ENCODE peak calls at places on chromosome 9, in six cellular contexts. E is amygdala, X is AG10803, W is AG04449, N is neural progenitor cell, Z is Right ventricle myocardium superior. M is an unnamed sample.
A peak's percentile ranks its signal among the peaks of the same experiment; 100 is the strongest.

GRCh38 chr9:127279717-127280285 is 15.2 kb downstream of the GARNL3 start:
- DNase-seq in E (no peak), X (no peak), W (no peak), N (no peak), Z (no peak), M (no peak)

GRCh38 chr9:37508135-37508833 is 22.5 kb downstream of the POLR1E start:
- DNase-seq in E (no peak), X (peak; percentile 11), W (no peak), N (no peak), Z (no peak), M (no peak)

GRCh38 chr9:113913426-113914195 is 37.5 kb downstream of the ZNF618 start:
- DNase-seq in E (no peak), X (peak; percentile 66), W (no peak), N (no peak), Z (no peak), M (no peak)

GRCh38 chr9:100100268-100100667 is 1.2 kb downstream of the INVS start:
- DNase-seq in E (no peak), X (no peak), W (no peak), N (no peak), Z (no peak), M (no peak)

GRCh38 chr9:22469928-22470544 is 23.4 kb downstream of the DMRTA1 start:
- DNase-seq in E (no peak), X (peak; percentile 33), W (no peak), N (peak; percentile 75), Z (no peak), M (peak; percentile 53)

GRCh38 chr9:15735083-15735974 is 182.5 kb downstream of the CCDC171 start:
- DNase-seq in E (no peak), X (peak; percentile 93), W (peak; percentile 83), N (no peak), Z (no peak), M (no peak)

GRCh38 chr9:101421653-101422065 is 13.9 kb downstream of the ALDOB start:
- DNase-seq in E (no peak), X (no peak), W (no peak), N (no peak), Z (no peak), M (no peak)

GRCh38 chr9:19967567-19968459 is 179.0 kb upstream of the SLC24A2 start:
- DNase-seq in E (no peak), X (no peak), W (no peak), N (peak; percentile 51), Z (no peak), M (no peak)

GRCh38 chr9:79581794-79582193 is 10.0 kb downstream of the TLE4 start:
- DNase-seq in E (no peak), X (peak; percentile 90), W (peak; percentile 72), N (peak; percentile 32), Z (no peak), M (no peak)

GRCh38 chr9:109733690-109734089 is 46.3 kb upstream of the PALM2AKAP2 start:
- DNase-seq in E (no peak), X (peak; percentile 74), W (no peak), N (no peak), Z (no peak), M (no peak)

GRCh38 chr9:128422783-128423150 is 2.1 kb downstream of the CERCAM start:
- DNase-seq in E (no peak), X (no peak), W (no peak), N (no peak), Z (no peak), M (no peak)

GRCh38 chr9:127918201-127919107 is 1.6 kb upstream of the ST6GALNAC4 start:
- DNase-seq in E (no peak), X (peak; percentile 55), W (no peak), N (peak; percentile 53), Z (peak; percentile 72), M (no peak)

GRCh38 chr9:116156621-116157314 is 3.2 kb downstream of the PAPPA start:
- DNase-seq in E (no peak), X (peak; percentile 91), W (no peak), N (peak; percentile 67), Z (peak; percentile 82), M (peak; percentile 75)

GRCh38 chr9:81626511-81626910 is 62.8 kb downstream of the TLE1 start:
- DNase-seq in E (no peak), X (peak; percentile 9), W (no peak), N (no peak), Z (no peak), M (no peak)

GRCh38 chr9:27787941-27788340 is 214.7 kb upstream of the C9orf72 start:
- DNase-seq in E (no peak), X (no peak), W (no peak), N (no peak), Z (no peak), M (no peak)

GRCh38 chr9:22102347-22103053 is 93.4 kb upstream of the CDKN2B start:
- DNase-seq in E (no peak), X (no peak), W (no peak), N (no peak), Z (no peak), M (no peak)

GRCh38 chr9:27276182-27277030 is 20.5 kb downstream of the EQTN start:
- DNase-seq in E (no peak), X (peak; percentile 56), W (no peak), N (peak; percentile 73), Z (no peak), M (peak; percentile 72)

GRCh38 chr9:108664309-108665255 is 191.2 kb downstream of the ACTL7B start:
- DNase-seq in E (no peak), X (no peak), W (no peak), N (peak; percentile 9), Z (no peak), M (peak; percentile 32)

GRCh38 chr9:112145886-112146285 is 29.2 kb downstream of the SUSD1 start:
- DNase-seq in E (no peak), X (no peak), W (no peak), N (no peak), Z (no peak), M (no peak)

M was measured in retina.